ENCODE peak calls at places on chromosome 21, in nine cellular contexts. Z is choroid plexus epithelial cell, M is cardiac fibroblast, L is nephron progenitor cell, E is Calu3, Y is mesothelial cell of epicardium, R is neural crest cell, Q is upper lobe of right lung, I is bronchial epithelial cell. T is an unnamed sample.
A peak's percentile ranks its signal among the peaks of the same experiment; 100 is the strongest.

GRCh38 chr21:34765619-34766018 is 96.8 kb downstream of the CLIC6 start:
- DNase-seq in I (no peak), R (no peak), Z (no peak), L (no peak), Y (no peak), M (no peak), E (no peak), Q (no peak), T (no peak)

GRCh38 chr21:36738489-36739126 is 39.7 kb downstream of the SIM2 start:
- DNase-seq in I (no peak), M (no peak), R (no peak), Q (no peak), Z (no peak), L (no peak), E (no peak), Y (no peak), T (no peak)

GRCh38 chr21:29256125-29256895 is 42.4 kb upstream of the BACH1 start:
- DNase-seq in Z (no peak), E (no peak), L (no peak), Y (no peak), M (peak; percentile 60), I (peak; percentile 61), Q (no peak), R (no peak), T (no peak)

GRCh38 chr21:39386194-39386593 is 37.3 kb upstream of the HMGN1 start:
- DNase-seq in L (no peak), Z (peak; percentile 6), Q (peak; percentile 73), R (no peak), I (no peak), M (no peak), E (peak; percentile 14), Y (no peak), T (no peak)

GRCh38 chr21:17699524-17700189 is 87.0 kb upstream of the BTG3 start:
- DNase-seq in E (no peak), Y (no peak), I (no peak), Z (no peak), Q (no peak), L (no peak), M (no peak), R (no peak), T (no peak)

GRCh38 chr21:14243461-14243860 is 27.5 kb downstream of the RBM11 start:
- DNase-seq in Y (no peak), E (no peak), I (no peak), Z (no peak), R (no peak), Q (no peak), M (no peak), L (no peak), T (no peak)

GRCh38 chr21:31618696-31619430 is 40.6 kb upstream of the SOD1 start:
- DNase-seq in Y (no peak), R (no peak), E (no peak), Z (no peak), L (no peak), Q (no peak), I (no peak), M (peak; percentile 12), T (no peak)

GRCh38 chr21:31182231-31183129 is 144.2 kb upstream of the KRTAP19-8 start:
- DNase-seq in R (no peak), Z (no peak), Q (no peak), L (no peak), M (no peak), I (no peak), Y (no peak), E (no peak), T (no peak)

GRCh38 chr21:24163539-24163938 is 1443.7 kb downstream of the MRPL39 start:
- DNase-seq in E (no peak), L (no peak), Y (no peak), I (no peak), R (no peak), M (no peak), Z (no peak), Q (no peak), T (no peak)

GRCh38 chr21:25927195-25927880 is 192.6 kb downstream of the GABPA start:
- DNase-seq in M (no peak), Z (no peak), Q (no peak), R (no peak), I (no peak), Y (no peak), L (no peak), E (no peak), T (no peak)

GRCh38 chr21:25931791-25932190 is 197.0 kb downstream of the GABPA start:
- DNase-seq in E (no peak), R (no peak), M (no peak), L (no peak), Q (no peak), Y (no peak), Z (no peak), I (no peak), T (no peak)

GRCh38 chr21:25925936-25926335 is 191.2 kb downstream of the GABPA start:
- DNase-seq in I (no peak), L (no peak), Z (peak; percentile 58), M (peak; percentile 60), Q (no peak), R (no peak), E (no peak), Y (no peak), T (no peak)

GRCh38 chr21:25934130-25934529 is 199.4 kb downstream of the GABPA start:
- DNase-seq in I (peak; percentile 31), E (peak; percentile 48), Z (peak; percentile 90), L (no peak), M (peak; percentile 64), R (no peak), Q (no peak), Y (no peak), T (no peak)

DNA sequence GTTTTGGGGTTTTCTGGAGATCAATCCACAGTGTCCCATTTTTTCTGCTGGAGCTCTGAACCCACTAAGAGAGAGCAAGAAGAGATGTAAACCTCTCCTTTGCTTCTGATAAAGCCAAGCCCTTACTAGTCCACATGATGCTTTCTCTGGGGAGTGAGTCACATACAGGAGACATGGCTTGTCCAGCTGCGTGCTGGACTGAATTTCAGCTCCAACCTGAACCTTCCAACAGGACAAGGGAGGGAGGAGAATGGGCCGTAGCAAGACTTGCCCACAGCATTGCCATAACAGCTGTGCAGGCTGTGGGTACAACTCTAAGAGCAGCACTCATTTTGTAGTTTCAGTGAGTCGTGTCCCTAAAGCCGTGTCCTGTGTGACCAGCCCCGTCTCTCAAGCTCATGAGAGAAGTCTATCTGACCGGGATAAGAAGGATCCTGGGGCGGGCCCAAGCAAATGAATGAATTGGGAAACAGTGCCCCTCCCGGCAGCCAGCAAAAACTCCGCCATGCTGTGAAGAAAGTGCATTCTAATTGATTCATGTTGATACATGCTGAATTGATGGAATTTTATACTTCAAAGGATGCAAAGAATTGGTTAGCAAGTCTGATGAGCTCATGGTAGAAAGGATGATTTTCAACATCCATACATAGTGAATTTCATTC is 195.2 kb downstream of the GABPA start:
- DNase-seq in M (peak; percentile 74), Q (no peak), E (no peak), L (no peak), R (no peak), Y (no peak), I (peak; percentile 89), Z (peak; percentile 75), T (no peak)
- TF ChIP-seq CTCF in M (peak; percentile 12), Q (no peak), E (no peak), L (no peak), R (no peak), Y (no peak), I (peak; percentile 49), Z (peak; percentile 42), T (no peak)

GRCh38 chr21:42489991-42490390 is 6.0 kb downstream of the RSPH1 start:
- DNase-seq in Y (no peak), Z (no peak), M (no peak), Q (no peak), R (no peak), L (no peak), E (no peak), I (no peak), T (no peak)

GRCh38 chr21:42484966-42485365 is 11.1 kb downstream of the RSPH1 start:
- DNase-seq in Q (no peak), Z (no peak), R (no peak), Y (no peak), E (no peak), L (no peak), M (no peak), I (no peak), T (no peak)

GRCh38 chr21:42486120-42486519 is 9.9 kb downstream of the RSPH1 start:
- DNase-seq in Q (no peak), I (no peak), R (no peak), Y (no peak), L (no peak), E (no peak), M (no peak), Z (no peak), T (no peak)

GRCh38 chr21:42489006-42489563 is 6.9 kb downstream of the RSPH1 start:
- DNase-seq in Q (no peak), M (no peak), L (no peak), I (no peak), Y (no peak), Z (no peak), R (no peak), E (no peak), T (no peak)

GRCh38 chr21:42486551-42486950 is 9.5 kb downstream of the RSPH1 start:
- DNase-seq in M (no peak), E (no peak), Y (no peak), Q (no peak), R (no peak), Z (no peak), I (peak; percentile 89), L (no peak), T (no peak)
- TF ChIP-seq CTCF in M (no peak), E (no peak), Y (no peak), Q (no peak), R (no peak), Z (no peak), I (no peak), L (no peak), T (no peak)

DNA sequence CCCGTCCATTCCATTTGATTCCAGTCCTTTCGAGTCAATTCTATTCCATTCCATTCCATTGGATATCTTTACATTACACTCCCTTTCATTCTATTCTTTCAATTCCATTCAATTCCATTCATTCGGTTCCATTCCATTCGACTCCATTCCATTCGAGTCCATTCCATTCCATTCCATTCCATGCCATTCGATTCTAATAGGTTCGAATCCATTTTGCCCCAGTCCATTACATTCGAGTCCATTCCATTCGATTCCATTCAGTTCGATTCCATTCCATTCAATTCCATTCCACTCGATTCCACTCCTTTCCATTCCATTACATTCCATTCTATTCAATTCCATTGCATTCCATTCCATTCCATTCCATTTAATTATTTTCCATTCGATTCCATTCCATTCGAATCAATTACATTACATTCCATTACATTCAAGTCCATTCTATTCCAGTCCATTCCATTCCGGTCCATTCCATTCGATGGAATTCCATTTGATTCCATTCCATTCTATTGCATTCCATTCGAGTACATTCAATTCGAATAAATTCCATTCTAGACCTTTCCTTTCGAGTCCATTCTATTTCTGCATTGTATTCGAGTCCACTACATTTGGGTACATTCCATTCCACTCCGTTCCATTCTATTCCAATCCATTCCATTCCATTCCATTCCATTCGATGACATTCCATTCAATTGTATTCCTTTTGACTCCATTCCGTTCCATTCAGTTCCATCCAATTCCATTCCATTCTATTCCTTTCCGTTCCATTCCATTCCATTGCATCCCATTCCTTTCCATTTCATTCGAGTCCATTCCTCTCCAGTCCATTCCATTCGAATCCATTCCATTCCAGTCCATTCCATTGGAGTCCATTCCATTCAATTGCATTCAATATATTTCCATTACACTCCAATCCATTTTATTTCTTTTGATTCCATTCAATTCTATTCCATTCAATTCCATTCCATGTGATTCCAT is 2604.8 kb upstream of the TPTE start:
- DNase-seq in Y (no peak), L (no peak), Q (no peak), E (no peak), M (no peak), I (no peak), R (no peak), Z (no peak), T (no peak)
- TF ChIP-seq CTCF in Y (no peak), L (no peak), Q (no peak), E (no peak), M (no peak), I (no peak), R (no peak), Z (no peak), T (no peak)

GRCh38 chr21:45192332-45192731 is 95.4 kb downstream of the POFUT2 start:
- DNase-seq in M (no peak), Y (no peak), L (no peak), I (no peak), E (no peak), Q (no peak), Z (no peak), R (no peak), T (no peak)
- TF ChIP-seq CTCF in M (no peak), Y (no peak), L (no peak), I (no peak), E (no peak), Q (no peak), Z (peak; percentile 25), R (no peak), T (no peak)

T was measured in glutamatergic neuron.